ENCODE peak calls at places on chromosomes 7 and 10, in five cellular contexts. One of them, this sample, is unnamed.
A peak's percentile ranks its signal among the peaks of the same experiment; 100 is the strongest.

GRCh38 chr7:4787947-4788626 is 12.7 kb downstream of the AP5Z1 start:
- DNase-seq in adrenal gland: no peak
- DNase-seq in Right ventricle myocardium superior: no peak
- DNase-seq in hepatocyte: no peak
- DNase-seq in IMR-90: no peak
- DNase-seq in this sample: no peak

GRCh38 chr10:103896225-103896624 is 21.8 kb downstream of the STN1 start:
- DNase-seq in IMR-90: peak; percentile 46
- DNase-seq in hepatocyte: no peak
- DNase-seq in Right ventricle myocardium superior: no peak
- DNase-seq in adrenal gland: no peak
- DNase-seq in this sample: no peak

GRCh38 chr7:39810710-39811109 is 139.3 kb upstream of the CDK13 start:
- DNase-seq in adrenal gland: no peak
- DNase-seq in IMR-90: no peak
- DNase-seq in Right ventricle myocardium superior: no peak
- DNase-seq in hepatocyte: no peak
- DNase-seq in this sample: no peak

GRCh38 chr7:108270385-108270784 is 140.2 kb upstream of the LAMB4 start:
- DNase-seq in adrenal gland: no peak
- DNase-seq in Right ventricle myocardium superior: no peak
- DNase-seq in IMR-90: no peak
- DNase-seq in hepatocyte: no peak
- DNase-seq in this sample: no peak

GRCh38 chr10:129207276-129207675 is 259.8 kb upstream of the MGMT start:
- DNase-seq in IMR-90: no peak
- DNase-seq in hepatocyte: no peak
- DNase-seq in adrenal gland: no peak
- DNase-seq in Right ventricle myocardium superior: no peak
- DNase-seq in this sample: no peak

GRCh38 chr10:56561336-56561735 is 200.3 kb upstream of the ZWINT start:
- DNase-seq in hepatocyte: no peak
- DNase-seq in Right ventricle myocardium superior: no peak
- DNase-seq in adrenal gland: no peak
- DNase-seq in IMR-90: no peak
- DNase-seq in this sample: no peak

GRCh38 chr7:156956733-156957132 is 7.2 kb downstream of the NOM1 start:
- DNase-seq in adrenal gland: no peak
- DNase-seq in Right ventricle myocardium superior: no peak
- DNase-seq in IMR-90: no peak
- DNase-seq in hepatocyte: no peak
- DNase-seq in this sample: no peak

GRCh38 chr7:70595741-70596574 is 536.0 kb upstream of the GALNT17 start:
- DNase-seq in hepatocyte: peak; percentile 36
- DNase-seq in Right ventricle myocardium superior: no peak
- DNase-seq in adrenal gland: no peak
- DNase-seq in IMR-90: no peak
- DNase-seq in this sample: no peak

GRCh38 chr7:27168265-27168947 is 3.1 kb upstream of the HOXA9 start:
- DNase-seq in adrenal gland: no peak
- DNase-seq in Right ventricle myocardium superior: peak; percentile 29
- DNase-seq in IMR-90: no peak
- DNase-seq in hepatocyte: no peak
- DNase-seq in this sample: no peak

GRCh38 chr7:82678716-82679115 is 235.1 kb upstream of the CACNA2D1 start:
- DNase-seq in adrenal gland: no peak
- DNase-seq in IMR-90: no peak
- DNase-seq in Right ventricle myocardium superior: no peak
- DNase-seq in hepatocyte: no peak
- DNase-seq in this sample: no peak